ENCODE peak calls at places on chromosomes 16 and 17, in five cellular contexts. M is HCT116, S is fibroblast of pulmonary artery, T is A549, E is epithelial cell of esophagus. D is an unnamed sample.

GRCh38 chr17:27327871-27328270 is 34.0 kb downstream of the WSB1 start:
- DNase-seq in S (peak; percentile 74), M (no peak), T (no peak), E (no peak), D (no peak)

GRCh38 chr17:49570540-49571242 is 5.0 kb upstream of the NXPH3 start:
- DNase-seq in T (no peak), M (no peak), S (no peak), E (no peak), D (no peak)

GRCh38 chr17:32772453-32773025 is 104.4 kb downstream of the MYO1D start:
- DNase-seq in M (no peak), E (peak; percentile 25), T (no peak), S (no peak), D (peak; percentile 52)

GRCh38 chr17:29722411-29723198 is 99.9 kb upstream of the CORO6 start:
- DNase-seq in M (no peak), S (peak; percentile 99), E (peak; percentile 51), T (no peak), D (peak; percentile 94)

GRCh38 chr17:34756670-34757021 is 177.3 kb downstream of the TMEM132E start:
- DNase-seq in M (no peak), S (no peak), T (no peak), E (no peak), D (no peak)

GRCh38 chr16:8878523-8878911 is 3.6 kb upstream of the LITAFD start:
- DNase-seq in S (peak; percentile 62), E (peak; percentile 94), T (no peak), M (no peak), D (no peak)

GRCh38 chr16:23072084-23072599 is 77.1 kb downstream of the USP31 start:
- DNase-seq in E (peak; percentile 87), T (peak; percentile 56), M (no peak), S (peak; percentile 77), D (no peak)

GRCh38 chr17:82602986-82603385 is 45.3 kb downstream of the WDR45B start:
- DNase-seq in S (no peak), M (no peak), E (no peak), T (no peak), D (peak; percentile 77)

GRCh38 chr17:43961954-43962353 is 8.2 kb upstream of the PYY start:
- DNase-seq in S (no peak), M (no peak), T (no peak), E (no peak), D (no peak)

GRCh38 chr17:19991252-19991885 is 13.7 kb upstream of the AKAP10 start:
- DNase-seq in M (no peak), S (no peak), T (no peak), E (no peak), D (no peak)

GRCh38 chr16:10828851-10829331 is 10.3 kb upstream of the TVP23A start:
- DNase-seq in T (no peak), S (peak; percentile 97), M (no peak), E (peak; percentile 58), D (no peak)

GRCh38 chr16:24975428-24975889 is 39.7 kb downstream of the ARHGAP17 start:
- DNase-seq in T (no peak), E (peak; percentile 87), S (peak; percentile 73), M (no peak), D (peak; percentile 89)

GRCh38 chr16:70685938-70686375 is at the start of gene MTSS2:
- DNase-seq in T (peak; percentile 72), E (peak; percentile 85), M (peak; percentile 35), S (peak; percentile 83), D (no peak)

GRCh38 chr17:50531428-50532025 is 1.0 kb upstream of the EPN3 start:
- DNase-seq in M (no peak), S (no peak), T (no peak), E (no peak), D (no peak)

GRCh38 chr16:77579283-77579985 is 142.9 kb upstream of the NUDT7 start:
- DNase-seq in S (peak; percentile 29), E (no peak), T (no peak), M (no peak), D (no peak)

GRCh38 chr17:8658800-8659199 is 28.3 kb upstream of the MYH10 start:
- DNase-seq in M (no peak), S (no peak), E (no peak), T (no peak), D (no peak)

GRCh38 chr17:79845601-79845949 is 6.3 kb upstream of the CBX4 start:
- DNase-seq in S (no peak), T (peak; percentile 55), M (no peak), E (no peak), D (no peak)

GRCh38 chr16:87431926-87432325 is 39.8 kb downstream of the MAP1LC3B start:
- DNase-seq in S (peak; percentile 66), T (no peak), E (peak; percentile 84), M (no peak), D (no peak)

GRCh38 chr16:2296662-2297505 is 29.0 kb upstream of the RNPS1 start:
- DNase-seq in S (peak; percentile 35), M (peak; percentile 8), E (peak; percentile 8), T (peak; percentile 22), D (peak; percentile 50)

GRCh38 chr16:29809850-29810698 is 1.9 kb upstream of the PRRT2 start:
- DNase-seq in E (no peak), S (no peak), T (no peak), M (no peak), D (no peak)

GRCh38 chr16:12420661-12421209 is 383.0 kb downstream of the CPPED1 start:
- DNase-seq in M (peak; percentile 7), E (peak; percentile 26), T (no peak), S (no peak), D (no peak)

GRCh38 chr17:38707678-38708351 is 2.7 kb downstream of the MLLT6 start:
- DNase-seq in M (no peak), S (no peak), T (no peak), E (no peak), D (no peak)

GRCh38 chr16:50932348-50932916 is 190.5 kb downstream of the CYLD start:
- DNase-seq in M (no peak), T (no peak), S (no peak), E (peak; percentile 16), D (no peak)

GRCh38 chr17:50218771-50219315 is 17.4 kb upstream of the COL1A1 start:
- DNase-seq in E (peak; percentile 68), M (peak; percentile 49), T (no peak), S (peak; percentile 92), D (no peak)

GRCh38 chr17:70525976-70526375 is 356.6 kb downstream of the KCNJ2 start:
- DNase-seq in S (no peak), E (no peak), M (no peak), T (no peak), D (no peak)

GRCh38 chr16:49424961-49425360 is 51.4 kb downstream of the C16orf78 start:
- DNase-seq in M (no peak), E (no peak), S (no peak), T (no peak), D (no peak)

GRCh38 chr16:48128769-48129168 is 27.0 kb downstream of the ABCC12 start:
- DNase-seq in E (no peak), S (no peak), T (no peak), M (no peak), D (no peak)

GRCh38 chr17:40949406-40949805 is 12.0 kb upstream of the KRT23 start:
- DNase-seq in M (no peak), T (no peak), E (no peak), S (no peak), D (no peak)

GRCh38 chr16:11583171-11583570 is 3.5 kb downstream of the LITAF start:
- DNase-seq in T (no peak), S (peak; percentile 67), M (no peak), E (no peak), D (no peak)

GRCh38 chr16:30375830-30376229 is 1.2 kb downstream of the MYL11 start:
- DNase-seq in T (no peak), M (no peak), S (no peak), E (no peak), D (no peak)

GRCh38 chr16:74201561-74201960 is 95.1 kb upstream of the PSMD7 start:
- DNase-seq in M (no peak), S (no peak), T (no peak), E (no peak), D (no peak)
- TF ChIP-seq CTCF in M (no peak), S (no peak), T (no peak), E (no peak), D (no peak)

DNA sequence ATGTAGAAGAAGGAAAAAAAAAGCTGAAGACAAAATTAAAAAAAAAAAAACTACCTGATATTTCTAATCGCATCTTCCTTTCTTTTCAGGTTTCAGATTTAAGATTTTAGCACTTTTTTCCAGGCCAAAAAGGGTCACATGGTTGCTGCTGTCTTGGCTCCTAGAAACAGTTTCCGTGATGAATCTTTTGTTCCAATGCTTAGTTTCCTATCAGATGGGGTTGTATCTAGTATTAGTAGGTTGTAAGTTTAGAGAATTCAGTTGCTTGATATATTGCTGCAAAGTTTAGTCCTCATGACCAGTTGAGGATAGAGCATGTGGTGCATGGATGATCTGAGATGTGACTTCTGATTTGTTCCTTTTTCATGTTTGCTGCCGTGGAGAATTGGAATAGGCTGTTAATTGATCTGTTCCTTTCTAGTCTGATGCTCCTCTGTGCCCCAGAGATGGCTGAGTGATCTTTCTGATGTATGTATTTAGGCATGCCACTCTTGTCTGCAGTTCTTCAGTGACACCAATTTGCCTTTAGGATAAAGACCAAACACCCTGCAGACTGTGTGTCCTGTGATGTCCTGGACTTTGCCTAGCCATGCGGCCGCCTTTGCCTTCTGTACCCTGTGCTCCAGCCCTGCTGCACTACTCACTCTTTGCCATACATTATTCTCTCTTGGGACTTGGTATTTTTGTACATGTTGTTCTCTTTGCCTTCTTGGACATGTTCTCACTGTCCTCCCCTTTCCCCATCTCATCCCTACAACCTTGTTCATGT is 94.0 kb downstream of the MRTFB start:
- DNase-seq in M (no peak), S (no peak), E (no peak), T (no peak), D (no peak)
- TF ChIP-seq CTCF in M (no peak), S (no peak), E (no peak), T (no peak), D (no peak)

GRCh38 chr16:27781195-27781524 is 231.2 kb downstream of the KATNIP start:
- DNase-seq in E (no peak), S (peak; percentile 23), M (no peak), T (no peak), D (no peak)

GRCh38 chr16:27778171-27778925 is 228.4 kb downstream of the KATNIP start:
- DNase-seq in S (no peak), T (no peak), E (no peak), M (no peak), D (no peak)

GRCh38 chr16:27780468-27781194 is 230.7 kb downstream of the KATNIP start:
- DNase-seq in T (no peak), E (no peak), M (no peak), S (no peak), D (no peak)

GRCh38 chr16:27778926-27779570 is 229.1 kb downstream of the KATNIP start:
- DNase-seq in E (no peak), M (no peak), S (no peak), T (no peak), D (no peak)

DNA sequence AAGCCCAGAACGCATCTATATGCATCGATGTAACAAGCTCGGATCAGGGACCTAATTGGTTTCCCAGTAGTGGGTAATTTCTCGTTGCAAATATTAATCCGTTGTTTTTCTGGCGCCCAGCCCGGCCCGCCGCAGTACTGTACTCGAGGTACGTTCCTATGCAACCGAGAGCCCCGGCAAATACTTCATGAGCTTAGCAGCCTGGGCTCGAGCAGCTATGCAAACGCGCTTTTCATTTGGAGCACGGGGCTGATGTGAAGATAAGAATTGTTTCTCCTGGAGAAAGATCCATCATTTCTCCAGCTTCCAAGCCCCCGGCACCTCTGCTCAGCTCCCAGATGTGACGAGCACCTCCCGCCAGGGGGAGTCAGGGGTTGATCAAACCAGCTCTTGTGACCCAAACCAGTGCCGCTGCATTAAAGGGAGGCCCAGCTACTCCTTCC is 229.8 kb downstream of the KATNIP start:
- DNase-seq in M (no peak), E (peak; percentile 46), S (peak; percentile 56), T (peak; percentile 47), D (no peak)
- TF ChIP-seq CTCF in M (no peak), E (peak; percentile 63), S (peak; percentile 59), T (no peak), D (no peak)

GRCh38 chr16:16861546-16861945 is 482.6 kb downstream of the NPIPA7 start:
- DNase-seq in E (peak; percentile 1), T (peak; percentile 38), S (peak; percentile 21), M (peak; percentile 18), D (peak; percentile 73)
- TF ChIP-seq CTCF in E (no peak), T (peak; percentile 78), S (peak; percentile 45), M (peak; percentile 64), D (peak; percentile 69)